ENCODE peak calls at places on chromosomes 13 and 19, in nine cellular contexts. Z is substantia nigra; M is T-cell; J is bronchial epithelial cell; O is GOT3; F is naive B cell; Q is NCI-H774; H is activated T-cell treated with anti-CD3 and anti-CD28 coated beads, Interleukin-2, amount 50 U/mL, for 48 hours; K is keratinocyte. S is an unnamed sample.

GRCh38 chr19:15332311-15332996 is at the start of gene BRD4:
- DNase-seq in Z (no peak), M (peak; percentile 73), J (no peak), O (peak; percentile 28), F (peak; percentile 80), Q (peak; percentile 65), H (peak; percentile 87), K (no peak), S (peak; percentile 60)

GRCh38 chr19:37763488-37763887 is 15.9 kb downstream of the ZNF573 start:
- DNase-seq in Z (no peak), M (no peak), J (peak; percentile 86), O (no peak), F (no peak), Q (no peak), H (peak; percentile 29), K (no peak), S (no peak)

GRCh38 chr19:2495130-2495641 is 19.3 kb downstream of the GADD45B start:
- DNase-seq in Z (peak; percentile 22), M (no peak), J (peak; percentile 37), O (peak; percentile 48), F (no peak), Q (peak; percentile 52), H (no peak), K (no peak), S (peak; percentile 88)

GRCh38 chr13:59666504-59666903 is 497.2 kb downstream of the DIAPH3 start:
- DNase-seq in Z (no peak), M (no peak), J (no peak), O (no peak), F (no peak), Q (no peak), H (no peak), K (no peak), S (no peak)

GRCh38 chr19:47598407-47599349 is 10.3 kb upstream of the BICRA start:
- DNase-seq in Z (no peak), M (no peak), J (peak; percentile 92), O (peak; percentile 33), F (no peak), Q (no peak), H (no peak), K (no peak), S (no peak)

GRCh38 chr13:79910869-79911540 is 429.9 kb downstream of the SPRY2 start:
- DNase-seq in Z (no peak), M (no peak), J (no peak), O (no peak), F (no peak), Q (no peak), H (no peak), K (no peak), S (no peak)

GRCh38 chr13:86710013-86710412 is 910.8 kb upstream of the SLITRK6 start:
- DNase-seq in Z (no peak), M (no peak), J (no peak), O (no peak), F (no peak), Q (no peak), H (no peak), K (no peak), S (no peak)

GRCh38 chr19:38736036-38736412 is 8.2 kb downstream of the CAPN12 start:
- DNase-seq in Z (no peak), M (peak; percentile 43), J (no peak), O (no peak), F (peak; percentile 60), Q (peak; percentile 34), H (peak; percentile 77), K (no peak), S (no peak)

GRCh38 chr13:109782066-109782822 is 4.1 kb downstream of the IRS2 start:
- DNase-seq in Z (no peak), M (no peak), J (no peak), O (no peak), F (no peak), Q (no peak), H (no peak), K (no peak), S (no peak)

GRCh38 chr13:90868321-90868920 is 479.1 kb upstream of the MIR17HG start:
- DNase-seq in Z (no peak), M (no peak), J (peak; percentile 28), O (no peak), F (no peak), Q (no peak), H (no peak), K (no peak), S (no peak)

GRCh38 chr19:47257411-47258169 is 1.3 kb downstream of the CCDC9 start:
- DNase-seq in Z (no peak), M (no peak), J (no peak), O (no peak), F (no peak), Q (no peak), H (no peak), K (peak; percentile 66), S (no peak)

GRCh38 chr19:594265-594870 is 4.7 kb downstream of the HCN2 start:
- DNase-seq in Z (no peak), M (no peak), J (no peak), O (no peak), F (no peak), Q (no peak), H (no peak), K (no peak), S (no peak)

GRCh38 chr13:100440756-100441421 is 147.7 kb downstream of the GGACT start:
- DNase-seq in Z (no peak), M (no peak), J (no peak), O (no peak), F (no peak), Q (no peak), H (no peak), K (no peak), S (no peak)

GRCh38 chr13:94947392-94947791 is 235.0 kb upstream of the SOX21 start:
- DNase-seq in Z (no peak), M (no peak), J (no peak), O (no peak), F (no peak), Q (no peak), H (no peak), K (no peak), S (no peak)

GRCh38 chr13:110574161-110574560 is 12.6 kb upstream of the RAB20 start:
- DNase-seq in Z (no peak), M (no peak), J (no peak), O (no peak), F (no peak), Q (no peak), H (no peak), K (no peak), S (no peak)

GRCh38 chr19:42088471-42089190 is 12.7 kb downstream of the ZNF574 start:
- DNase-seq in Z (no peak), M (no peak), J (peak; percentile 23), O (no peak), F (no peak), Q (no peak), H (no peak), K (no peak), S (no peak)